ENCODE peak calls at places on chromosome 1, in four cellular contexts. L is ovary, E is WERI-Rb-1, U is GM06990. K is an unnamed sample.

GRCh38 chr1:18640228-18641004 is 9.8 kb downstream of the PAX7 start:
- DNase-seq in U (no peak), E (no peak), L (no peak), K (no peak)

GRCh38 chr1:1788646-1789431 is 10.6 kb upstream of the NADK start:
- DNase-seq in U (no peak), E (peak), L (no peak), K (no peak)

GRCh38 chr1:18182518-18183160 is 75.0 kb downstream of the IGSF21 start:
- DNase-seq in L (no peak), U (no peak), E (peak), K (peak)

GRCh38 chr1:9033363-9033762 is 7.1 kb upstream of the SLC2A7 start:
- DNase-seq in E (no peak), U (no peak), L (no peak), K (no peak)

GRCh38 chr1:181011301-181012202 is 11.1 kb downstream of the STX6 start:
- DNase-seq in U (no peak), L (no peak), E (no peak), K (no peak)

GRCh38 chr1:211579434-211580302 is 707 bp upstream of the SLC30A1 start:
- DNase-seq in L (peak), U (no peak), E (peak), K (no peak)

GRCh38 chr1:109847251-109847650 is 63.4 kb upstream of the CSF1 start:
- DNase-seq in U (no peak), L (no peak), E (no peak), K (no peak)

GRCh38 chr1:119347858-119348257 is 20.7 kb upstream of the HAO2 start:
- DNase-seq in E (no peak), L (no peak), U (peak), K (no peak)

GRCh38 chr1:85898861-85899260 is 190.6 kb upstream of the ZNHIT6 start:
- DNase-seq in U (no peak), E (no peak), L (no peak), K (no peak)

GRCh38 chr1:168092566-168093355 is 44.0 kb downstream of the GPR161 start:
- DNase-seq in L (no peak), U (no peak), E (no peak), K (no peak)

GRCh38 chr1:236149696-236150228 is 7.4 kb downstream of the GPR137B start:
- DNase-seq in U (no peak), L (no peak), E (no peak), K (peak)

DNA sequence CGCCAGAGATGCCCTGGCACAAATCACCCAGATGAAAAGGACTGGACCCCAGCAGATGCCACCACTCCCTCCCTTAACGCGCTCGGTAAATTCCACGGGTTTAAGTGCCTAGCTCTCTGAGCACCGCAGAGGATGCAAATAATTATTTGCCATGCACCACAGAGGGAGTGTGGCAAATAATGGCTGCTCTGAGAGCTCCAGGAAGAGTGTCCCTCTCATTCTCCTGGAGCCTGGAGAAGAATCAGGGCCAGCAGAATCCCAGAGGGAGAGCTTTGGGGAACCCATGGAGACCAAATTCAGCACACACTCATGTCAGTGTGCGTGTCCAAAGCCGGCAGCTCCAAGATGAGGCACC is 667 bp downstream of the HHIPL2 start:
- DNase-seq in E (no peak), U (no peak), L (no peak), K (no peak)
- TF ChIP-seq CTCF in E (no peak), U (no peak), L (no peak), K (no peak)

GRCh38 chr1:39385067-39385988 is 106.1 kb upstream of the BMP8A start:
- DNase-seq in U (no peak), E (no peak), L (no peak), K (no peak)

GRCh38 chr1:39386997-39387396 is 104.4 kb upstream of the BMP8A start:
- DNase-seq in L (no peak), U (no peak), E (no peak), K (no peak)

GRCh38 chr1:39391741-39392679 is 99.4 kb upstream of the BMP8A start:
- DNase-seq in E (no peak), L (peak), U (no peak), K (no peak)

GRCh38 chr1:39392851-39393573 is 98.4 kb upstream of the BMP8A start:
- DNase-seq in L (no peak), U (no peak), E (no peak), K (no peak)

DNA sequence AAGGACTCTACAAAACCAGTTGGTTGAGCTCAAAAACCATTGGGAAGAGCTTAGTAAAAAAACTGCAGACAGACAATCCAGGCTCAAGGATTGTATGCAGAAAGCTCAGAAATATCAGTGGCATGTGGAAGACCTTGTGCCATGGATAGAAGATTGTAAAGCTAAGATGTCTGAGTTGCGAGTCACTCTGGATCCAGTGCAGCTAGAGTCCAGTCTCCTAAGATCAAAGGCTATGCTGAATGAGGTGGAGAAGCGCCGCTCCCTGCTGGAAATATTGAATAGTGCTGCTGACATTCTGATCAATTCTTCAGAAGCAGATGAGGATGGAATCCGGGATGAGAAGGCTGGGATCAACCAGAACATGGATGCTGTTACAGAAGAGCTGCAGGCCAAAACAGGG is 104.0 kb upstream of the BMP8A start:
- DNase-seq in U (no peak), E (no peak), L (no peak), K (no peak)
- TF ChIP-seq CTCF in U (no peak), E (no peak), L (no peak), K (no peak)

DNA sequence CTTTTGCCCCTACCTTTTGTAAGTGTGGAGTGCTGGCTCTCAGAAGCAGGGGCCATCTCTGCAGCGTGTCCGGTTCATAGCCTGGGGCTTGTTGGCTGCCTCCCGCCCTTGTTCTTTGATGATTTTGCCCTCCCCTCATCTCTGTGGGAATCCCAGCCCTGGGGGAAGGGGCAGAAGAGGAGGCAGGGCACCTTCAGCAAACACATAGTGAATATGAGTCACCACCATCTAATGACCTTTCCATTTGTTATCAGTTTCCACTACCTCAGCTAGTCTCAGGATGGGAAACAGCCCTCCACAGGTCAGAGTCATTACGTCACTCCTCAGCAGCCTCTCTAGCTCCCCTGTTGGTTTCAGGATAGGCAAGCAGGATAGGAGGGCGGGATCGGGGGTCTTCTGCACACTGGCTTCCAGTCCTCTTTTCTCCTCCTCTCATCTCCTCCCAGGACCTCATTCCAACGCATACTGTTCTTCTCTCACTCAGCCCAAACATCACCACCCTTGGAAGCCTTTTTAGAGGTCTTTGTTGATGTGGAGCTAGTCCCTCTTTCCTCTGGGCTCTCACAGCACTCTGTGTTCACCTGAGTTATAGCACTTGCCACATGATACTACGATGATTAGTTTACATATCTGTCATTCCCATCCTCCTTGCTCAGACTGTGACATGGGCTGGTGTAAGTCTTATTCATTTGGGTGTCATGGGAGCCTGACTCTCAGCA is 15.8 kb downstream of the GADD45A start:
- DNase-seq in U (no peak), L (no peak), E (no peak), K (peak)
- TF ChIP-seq CTCF in U (no peak), L (no peak), E (peak), K (no peak)

DNA sequence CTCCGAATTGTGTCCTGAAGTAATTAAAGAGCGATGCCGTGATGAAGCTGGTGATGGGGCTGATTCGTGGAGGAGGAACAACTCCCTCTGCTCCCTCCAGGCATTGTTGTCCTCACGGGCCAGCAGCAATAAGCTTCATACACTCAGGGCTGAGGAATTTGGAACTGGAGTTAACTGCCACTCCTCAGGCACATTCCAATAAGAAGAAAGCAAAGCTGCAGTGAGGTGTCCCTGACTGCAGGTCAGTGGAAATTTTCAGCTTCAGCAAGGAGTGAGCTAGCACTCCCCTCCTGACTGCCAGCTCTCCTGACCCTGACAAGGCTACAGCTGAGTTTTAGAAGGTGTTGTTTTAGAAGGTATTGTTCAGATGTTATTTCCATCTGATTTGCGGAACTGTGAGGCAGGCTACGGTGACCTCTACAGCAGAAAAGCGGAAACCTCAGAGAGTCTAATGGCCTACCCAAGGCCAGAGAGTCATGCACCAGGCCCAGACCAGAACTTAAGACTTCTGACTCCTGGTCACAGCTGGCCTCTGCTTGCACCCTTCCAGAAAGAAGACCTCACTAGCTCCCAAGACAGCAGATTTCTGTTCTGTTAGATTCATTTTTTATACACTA is 148.8 kb downstream of the TGFBR3 start:
- DNase-seq in U (no peak), E (no peak), L (peak), K (no peak)
- TF ChIP-seq CTCF in U (no peak), E (no peak), L (no peak), K (no peak)

GRCh38 chr1:155057104-155057503 is 6.0 kb downstream of the ADAM15 start:
- DNase-seq in U (no peak), L (no peak), E (no peak), K (no peak)

GRCh38 chr1:155060736-155061135 is 2.8 kb upstream of the EFNA4 start:
- DNase-seq in E (no peak), L (no peak), U (no peak), K (no peak)

GRCh38 chr1:155061381-155062150 is 2.0 kb upstream of the EFNA4 start:
- DNase-seq in L (peak), E (peak), U (peak), K (peak)

GRCh38 chr1:155053531-155054105 is 2.5 kb downstream of the ADAM15 start:
- DNase-seq in E (no peak), U (no peak), L (no peak), K (no peak)

DNA sequence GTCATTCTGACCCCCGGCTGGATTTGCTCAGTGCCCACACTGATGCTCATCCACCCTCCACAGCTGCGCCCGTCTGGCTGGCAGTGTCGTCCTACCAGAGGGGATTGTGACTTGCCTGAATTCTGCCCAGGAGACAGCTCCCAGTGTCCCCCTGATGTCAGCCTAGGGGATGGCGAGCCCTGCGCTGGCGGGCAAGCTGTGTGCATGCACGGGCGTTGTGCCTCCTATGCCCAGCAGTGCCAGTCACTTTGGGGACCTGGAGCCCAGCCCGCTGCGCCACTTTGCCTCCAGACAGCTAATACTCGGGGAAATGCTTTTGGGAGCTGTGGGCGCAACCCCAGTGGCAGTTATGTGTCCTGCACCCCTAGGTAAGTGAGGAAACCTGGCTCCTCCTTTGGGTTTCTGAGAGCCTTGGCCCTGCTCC is 5.7 kb upstream of the EFNA4 start:
- DNase-seq in U (no peak), E (no peak), L (no peak), K (no peak)
- TF ChIP-seq CTCF in U (peak), E (peak), L (no peak), K (no peak)

K was measured in heart right ventricle.